ENCODE peak calls at places on chromosomes 16 and 17, in four cellular contexts. D is K562, A is GM12891, Z is GM12878. S is an unnamed sample.

GRCh38 chr16:19662351-19662750 is 55.7 kb downstream of the KNOP1 start:
- DNase-seq in D (no peak), A (no peak), Z (no peak), S (no peak)

GRCh38 chr17:60067871-60068270 is 10.8 kb downstream of the HEATR6 start:
- DNase-seq in D (no peak), A (no peak), Z (no peak), S (no peak)

GRCh38 chr16:68642436-68643064 is 2.6 kb upstream of the CDH3 start:
- DNase-seq in D (no peak), A (no peak), Z (no peak), S (no peak)

GRCh38 chr17:82930043-82930923 is 90.5 kb upstream of the ZNF750 start:
- DNase-seq in D (no peak), A (no peak), Z (no peak), S (no peak)

GRCh38 chr17:21167303-21167702 is 40.5 kb downstream of the DHRS7B start:
- DNase-seq in D (no peak), A (no peak), Z (no peak), S (no peak)

GRCh38 chr16:4032768-4033167 is 83.5 kb downstream of the ADCY9 start:
- DNase-seq in D (no peak), A (no peak), Z (no peak), S (no peak)

GRCh38 chr16:4385066-4385788 is 13.6 kb downstream of the VASN start:
- DNase-seq in D (no peak), A (no peak), Z (no peak), S (no peak)

GRCh38 chr17:6387442-6387841 is 47.5 kb downstream of the AIPL1 start:
- DNase-seq in D (no peak), A (no peak), Z (no peak), S (no peak)

GRCh38 chr16:85720319-85720637 is 30.6 kb downstream of the C16orf74 start:
- DNase-seq in D (no peak), A (no peak), Z (no peak), S (no peak)

GRCh38 chr17:59038734-59039133 is 67.9 kb downstream of the TRIM37 start:
- DNase-seq in D (peak), A (no peak), Z (no peak), S (no peak)

GRCh38 chr16:31455601-31456314 is 3.5 kb upstream of the ARMC5 start:
- DNase-seq in D (peak), A (no peak), Z (no peak), S (peak)

GRCh38 chr16:47695746-47696145 is 234.6 kb downstream of the PHKB start:
- DNase-seq in D (no peak), A (no peak), Z (no peak), S (no peak)

GRCh38 chr16:31480851-31481250 is 2.1 kb upstream of the SLC5A2 start:
- DNase-seq in D (peak), A (no peak), Z (no peak), S (no peak)

GRCh38 chr16:729768-730665 is 3.1 kb downstream of the HAGHL start:
- DNase-seq in D (no peak), A (no peak), Z (no peak), S (no peak)

GRCh38 chr17:13525876-13526275 is 75.9 kb downstream of the HS3ST3A1 start:
- DNase-seq in D (no peak), A (no peak), Z (no peak), S (no peak)
- TF ChIP-seq SPI1 in D (no peak), A (no peak), Z (no peak), S (no peak)

GRCh38 chr17:77441130-77441920 is 300.6 kb downstream of the SEC14L1 start:
- DNase-seq in D (no peak), A (no peak), Z (peak), S (peak)

GRCh38 chr17:77444653-77445029 is 303.9 kb downstream of the SEC14L1 start:
- DNase-seq in D (peak), A (no peak), Z (peak), S (no peak)

GRCh38 chr17:77445030-77445907 is 304.5 kb downstream of the SEC14L1 start:
- DNase-seq in D (no peak), A (no peak), Z (peak), S (peak)

GRCh38 chr17:77443743-77444260 is 303.0 kb downstream of the SEC14L1 start:
- DNase-seq in D (no peak), A (no peak), Z (no peak), S (no peak)

GRCh38 chr17:77442976-77443742 is 302.4 kb downstream of the SEC14L1 start:
- DNase-seq in D (no peak), A (no peak), Z (no peak), S (peak)
- TF ChIP-seq SPI1 in D (no peak), A (no peak), Z (no peak), S (no peak)

GRCh38 chr17:34542700-34543336 is 36.6 kb upstream of the TMEM132E start:
- DNase-seq in D (peak), A (no peak), Z (no peak), S (peak)
- TF ChIP-seq SPI1 in D (no peak), A (no peak), Z (no peak), S (no peak)

GRCh38 chr17:68295086-68295485 is 3.8 kb downstream of the ARSG start:
- DNase-seq in D (no peak), A (no peak), Z (no peak), S (no peak)
- TF ChIP-seq SPI1 in D (no peak), A (no peak), Z (no peak), S (no peak)

DNA sequence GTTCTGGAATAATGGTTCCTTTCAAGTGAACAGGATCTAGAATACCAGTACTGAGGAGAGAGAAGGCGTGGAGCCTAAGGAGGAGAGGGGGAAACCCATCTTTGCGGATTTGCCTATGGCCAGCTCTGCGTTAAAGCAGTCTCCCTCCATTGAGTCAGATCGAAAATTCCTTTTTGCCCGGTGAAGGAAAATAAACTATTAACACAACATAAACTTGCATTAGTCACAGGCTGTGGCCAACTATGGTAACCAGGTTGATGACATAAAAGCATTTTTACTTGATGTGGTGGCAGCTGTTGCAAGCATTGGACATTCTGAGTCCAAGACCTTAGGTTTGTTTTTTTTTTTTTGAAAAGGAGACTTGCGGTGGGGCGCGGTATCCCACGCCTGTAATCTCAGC is 8.9 kb downstream of the LDAF1 start:
- DNase-seq in D (no peak), A (no peak), Z (no peak), S (no peak)
- TF ChIP-seq SPI1 in D (no peak), A (no peak), Z (no peak), S (no peak)

GRCh38 chr17:80774146-80774545 is 217.5 kb upstream of the CHMP6 start:
- DNase-seq in D (no peak), A (no peak), Z (no peak), S (no peak)

GRCh38 chr17:80772906-80773242 is 218.8 kb upstream of the CHMP6 start:
- DNase-seq in D (no peak), A (no peak), Z (no peak), S (no peak)

GRCh38 chr17:80774643-80775281 is 216.9 kb upstream of the CHMP6 start:
- DNase-seq in D (no peak), A (no peak), Z (no peak), S (peak)

GRCh38 chr17:80771612-80772005 is 220.0 kb upstream of the CHMP6 start:
- DNase-seq in D (no peak), A (no peak), Z (no peak), S (no peak)

DNA sequence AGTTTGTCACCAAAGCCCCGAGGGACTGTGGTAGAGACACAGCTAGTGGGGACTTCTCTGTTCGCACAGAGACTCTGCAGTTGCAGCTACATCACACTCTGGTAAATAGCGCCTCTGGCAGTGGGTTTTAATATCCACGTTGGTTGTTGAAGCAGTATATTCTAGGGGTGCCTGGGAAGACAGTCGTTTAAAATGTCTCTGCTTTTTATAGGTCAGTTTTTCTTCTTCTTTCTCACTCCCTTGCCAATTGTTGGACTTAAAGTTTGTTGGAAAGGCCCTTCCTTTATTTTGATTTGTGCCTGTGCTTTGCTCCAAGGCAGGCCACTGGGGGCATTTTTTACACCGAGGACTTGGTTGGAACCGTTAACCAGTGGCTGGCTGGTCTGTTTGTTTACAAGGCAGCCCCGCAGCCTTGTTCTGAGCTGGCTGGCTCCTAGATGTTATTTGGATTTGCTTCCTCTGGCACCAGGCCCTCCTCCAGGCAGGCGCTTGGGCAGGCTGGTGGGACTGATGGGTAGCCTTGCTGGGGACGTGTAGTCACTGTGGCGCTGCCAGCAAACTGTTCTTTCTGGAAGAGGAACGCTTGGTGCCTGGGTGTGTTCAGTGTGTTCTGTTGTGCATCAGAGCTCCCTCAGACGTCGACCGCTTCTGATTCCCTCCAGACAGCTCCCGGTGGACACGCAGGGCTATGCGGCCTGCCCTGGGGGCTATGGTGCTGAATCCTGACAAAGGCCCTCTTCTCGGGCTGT is 218.2 kb upstream of the CHMP6 start:
- DNase-seq in D (no peak), A (no peak), Z (no peak), S (no peak)
- TF ChIP-seq SPI1 in D (no peak), A (no peak), Z (no peak), S (no peak)

GRCh38 chr16:88737298-88738166 is 31.2 kb downstream of the CTU2 start:
- DNase-seq in D (peak), A (peak), Z (peak), S (peak)
- TF ChIP-seq SPI1 in D (no peak), A (no peak), Z (no peak), S (no peak)

GRCh38 chr16:51888021-51888420 is 658.9 kb downstream of the TOX3 start:
- DNase-seq in D (no peak), A (no peak), Z (no peak), S (no peak)

GRCh38 chr16:51881731-51882130 is 665.2 kb downstream of the TOX3 start:
- DNase-seq in D (no peak), A (no peak), Z (no peak), S (no peak)

GRCh38 chr16:51888534-51888933 is 658.4 kb downstream of the TOX3 start:
- DNase-seq in D (no peak), A (no peak), Z (no peak), S (no peak)

GRCh38 chr16:51886456-51886855 is 660.5 kb downstream of the TOX3 start:
- DNase-seq in D (no peak), A (no peak), Z (no peak), S (no peak)

GRCh38 chr16:51884773-51885172 is 662.2 kb downstream of the TOX3 start:
- DNase-seq in D (no peak), A (no peak), Z (no peak), S (no peak)
- TF ChIP-seq SPI1 in D (no peak), A (no peak), Z (no peak), S (no peak)

S was measured in HL-60.